ENCODE peak calls at places on chromosomes 5 and 9, in four cellular contexts. H is HEK293T, R is K562, I is HepG2. F is an unnamed sample.

GRCh38 chr5:179559280-179560252 is 9.2 kb downstream of the RUFY1 start:
- DNase-seq in R (no peak), H (peak), I (peak), F (peak)

GRCh38 chr5:81363093-81363886 is 30.6 kb downstream of the ACOT12 start:
- DNase-seq in I (no peak), H (no peak), R (no peak), F (no peak)

GRCh38 chr5:33761139-33761538 is 130.7 kb downstream of the ADAMTS12 start:
- DNase-seq in I (no peak), H (no peak), R (no peak), F (peak)

GRCh38 chr9:123312306-123312877 is 43.6 kb upstream of the CRB2 start:
- DNase-seq in I (no peak), H (no peak), R (peak), F (no peak)

GRCh38 chr5:73858786-73859185 is 232.8 kb downstream of the ARHGEF28 start:
- DNase-seq in H (no peak), R (no peak), I (no peak), F (no peak)

GRCh38 chr9:114613087-114613486 is 2.0 kb downstream of the TMEM268 start:
- DNase-seq in H (no peak), I (no peak), R (no peak), F (no peak)

GRCh38 chr5:59275537-59276276 is 617.8 kb downstream of the PDE4D start:
- DNase-seq in H (peak), R (no peak), I (no peak), F (peak)

GRCh38 chr9:69469136-69469535 is 144.1 kb downstream of the ENTREP1 start:
- DNase-seq in H (no peak), I (no peak), R (no peak), F (no peak)

GRCh38 chr9:84031534-84031933 is 50.9 kb downstream of the RMI1 start:
- DNase-seq in H (no peak), R (no peak), I (no peak), F (no peak)

GRCh38 chr9:130073373-130073772 is 19.7 kb downstream of the GPR107 start:
- DNase-seq in H (no peak), R (no peak), I (peak), F (no peak)

GRCh38 chr9:110069326-110070248 is 138.4 kb downstream of the C9orf152 start:
- DNase-seq in H (no peak), R (no peak), I (no peak), F (no peak)

DNA sequence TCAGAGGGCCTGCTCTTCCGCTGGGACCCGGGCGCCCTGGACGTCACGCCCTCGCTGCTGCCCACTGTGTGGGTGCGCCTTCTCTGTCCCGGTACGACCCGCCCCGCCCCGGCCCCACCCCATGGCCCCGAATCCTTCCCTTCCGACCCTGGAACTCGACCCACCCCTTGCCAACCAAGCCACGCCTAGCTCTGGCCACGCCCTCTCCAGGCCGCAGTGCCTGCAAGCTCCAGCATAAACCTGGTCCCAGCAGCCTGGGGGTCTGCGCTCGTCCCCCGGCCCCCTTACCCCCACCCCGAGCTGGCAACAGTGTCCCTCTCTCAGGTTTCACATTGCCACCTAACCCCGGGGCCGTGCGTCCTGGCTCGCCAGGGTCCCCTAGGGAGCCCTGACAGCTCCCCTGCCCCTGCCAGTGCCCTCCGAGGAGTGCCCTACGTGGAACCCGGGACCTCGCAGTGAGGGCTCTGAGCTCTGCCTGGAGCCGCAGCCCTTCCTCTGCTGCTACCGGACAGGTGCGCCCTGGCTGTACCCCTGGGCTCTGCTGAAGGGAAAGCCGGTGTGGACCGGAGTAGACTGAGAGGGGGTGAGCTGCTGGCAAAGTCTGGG is 3.4 kb downstream of the ADGRD2 start:
- DNase-seq in R (peak), I (no peak), H (no peak), F (peak)
- TF ChIP-seq ELF4 in R (no peak), I (no peak), H (no peak), F (peak)

GRCh38 chr5:172699423-172699822 is 58.4 kb downstream of the NEURL1B start:
- DNase-seq in H (no peak), I (no peak), R (no peak), F (no peak)

GRCh38 chr5:172699999-172700685 is 59.1 kb downstream of the NEURL1B start:
- DNase-seq in I (no peak), R (no peak), H (no peak), F (peak)

GRCh38 chr5:172703952-172704351 is 62.9 kb downstream of the NEURL1B start:
- DNase-seq in R (no peak), H (no peak), I (no peak), F (no peak)

GRCh38 chr5:172701336-172702061 is 60.4 kb downstream of the NEURL1B start:
- DNase-seq in H (no peak), R (no peak), I (no peak), F (no peak)

GRCh38 chr5:172700686-172701324 is 59.7 kb downstream of the NEURL1B start:
- DNase-seq in I (no peak), H (no peak), R (no peak), F (no peak)
- TF ChIP-seq ELF4 in I (no peak), H (no peak), R (no peak), F (no peak)

GRCh38 chr9:72935595-72935994 is 17.3 kb downstream of the ALDH1A1 start:
- DNase-seq in H (no peak), R (no peak), I (no peak), F (no peak)
- TF ChIP-seq ELF4 in H (no peak), R (no peak), I (no peak), F (no peak)

DNA sequence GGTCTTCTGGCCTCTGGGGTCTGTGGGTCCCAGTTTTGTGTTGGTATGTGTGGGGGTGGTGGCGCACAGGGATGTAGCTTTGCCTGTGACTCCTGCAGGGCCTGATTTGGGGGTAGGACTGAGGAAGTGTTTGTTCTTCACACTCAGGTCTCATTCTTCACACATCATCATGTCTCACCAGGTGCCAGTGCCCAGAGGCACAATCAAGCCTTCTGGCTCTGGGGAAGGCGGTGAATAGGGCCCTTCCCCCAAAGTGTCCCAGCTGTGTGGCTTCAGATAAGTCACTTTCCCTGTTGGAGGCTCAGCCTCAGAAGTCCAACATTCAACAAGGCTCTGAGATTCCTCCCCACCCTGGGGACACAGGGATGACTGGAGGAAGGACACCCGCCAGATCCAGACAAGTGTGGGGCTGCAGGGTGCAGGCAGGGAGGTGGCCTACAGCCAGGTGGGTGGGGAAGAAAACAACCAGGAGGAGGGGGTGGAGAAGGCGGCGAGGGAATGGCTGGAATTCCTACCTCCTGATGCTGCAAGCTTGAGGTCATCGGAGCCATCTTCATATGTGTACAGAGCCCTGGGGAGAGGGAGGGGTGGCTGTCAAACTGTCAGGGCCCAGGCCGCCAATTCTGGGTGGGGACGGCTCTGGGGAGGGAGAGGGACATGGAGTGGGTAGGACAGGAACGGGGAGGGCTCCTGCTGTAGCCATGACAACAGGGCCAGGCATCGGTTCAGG is 4.9 kb downstream of the DBN1 start:
- DNase-seq in I (peak), H (no peak), R (no peak), F (no peak)
- TF ChIP-seq ELF4 in I (no peak), H (no peak), R (no peak), F (no peak)

DNA sequence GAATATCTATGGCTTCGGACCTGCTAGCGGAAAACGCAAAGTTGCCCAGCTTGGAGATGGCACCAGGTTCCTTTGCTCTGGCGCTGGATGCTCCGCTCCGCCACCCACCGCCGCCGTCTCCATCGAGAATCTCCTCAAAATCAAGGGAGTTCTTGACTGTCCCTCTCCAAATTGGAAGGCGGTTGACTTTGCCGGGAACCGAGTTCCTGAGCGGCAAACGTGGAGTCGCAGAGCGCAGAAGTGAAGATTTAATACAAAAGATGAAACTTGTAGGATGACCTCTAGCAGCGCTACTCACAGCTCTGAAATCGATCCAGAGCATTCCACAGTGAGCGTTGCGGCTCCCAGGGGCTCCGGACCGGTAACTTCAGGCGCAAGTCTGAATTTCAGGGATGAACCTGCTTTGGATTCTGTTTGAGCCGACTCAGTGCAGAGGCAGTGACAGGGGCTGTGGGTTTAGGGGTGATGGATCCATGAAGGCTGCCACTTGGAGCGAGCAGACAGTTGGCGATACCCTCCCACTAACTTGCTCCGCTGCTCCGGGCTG is 1641.5 kb upstream of the C9orf72 start:
- DNase-seq in I (no peak), H (no peak), R (no peak), F (peak)
- TF ChIP-seq ELF4 in I (no peak), H (no peak), R (no peak), F (no peak)

DNA sequence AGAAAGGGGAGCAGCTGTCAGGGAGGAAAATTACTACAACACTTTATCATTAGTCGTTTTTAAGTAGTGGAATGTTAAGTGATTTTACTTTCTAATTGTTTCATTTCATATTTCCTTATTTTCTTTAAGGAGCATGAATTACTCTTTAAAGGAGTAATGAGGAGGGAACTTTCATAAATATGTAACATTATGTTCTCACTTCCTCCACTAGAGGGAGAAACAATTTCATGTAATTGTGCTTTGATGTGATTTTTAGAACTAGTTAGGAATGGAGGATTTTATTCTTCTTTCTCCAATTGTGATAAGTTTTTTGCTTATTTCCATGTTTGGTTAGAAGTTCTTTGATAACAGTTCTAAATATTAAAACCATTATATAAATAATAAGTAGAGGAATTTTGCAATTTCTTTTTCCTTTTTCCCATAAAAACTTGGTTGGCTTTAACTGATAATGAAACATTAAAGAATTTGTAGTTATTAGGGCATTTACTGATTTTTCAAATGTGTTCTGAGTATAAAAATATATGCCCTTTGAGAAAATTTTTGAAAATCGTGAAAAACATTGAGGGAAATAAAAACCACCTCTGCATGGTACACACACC is 25.6 kb downstream of the CEP78 start:
- DNase-seq in I (peak), H (peak), R (peak), F (no peak)
- TF ChIP-seq ELF4 in I (no peak), H (no peak), R (no peak), F (no peak)

GRCh38 chr9:132506907-132507669 is 75.3 kb upstream of the BARHL1 start:
- DNase-seq in R (no peak), I (no peak), H (no peak), F (no peak)
- TF ChIP-seq ELF4 in R (no peak), I (no peak), H (no peak), F (no peak)